ENCODE peak calls at places on chromosomes 5 and 9, in five cellular contexts. P is cardiac muscle cell, F is esophagus muscularis mucosa, Q is Peyer's patch, A is HFF-Myc. S is an unnamed sample.

GRCh38 chr5:107666051-107666655 is 4.6 kb downstream of the EFNA5 start:
- DNase-seq in F (no peak), A (no peak), Q (no peak), P (no peak), S (no peak)

GRCh38 chr9:120715331-120715924 is 1.2 kb upstream of the MEGF9 start:
- DNase-seq in F (no peak), P (no peak), Q (peak; percentile 53), A (peak; percentile 33), S (peak; percentile 100)

GRCh38 chr9:136488247-136489214 is 5.7 kb upstream of the SEC16A start:
- DNase-seq in A (no peak), P (peak; percentile 74), Q (peak; percentile 87), F (no peak), S (no peak)

GRCh38 chr5:37248387-37248969 is 698 bp downstream of the CPLANE1 start:
- DNase-seq in Q (no peak), F (no peak), A (no peak), P (peak; percentile 3), S (no peak)

GRCh38 chr5:151805414-151806225 is 33.9 kb downstream of the G3BP1 start:
- DNase-seq in F (no peak), Q (no peak), A (peak; percentile 40), P (no peak), S (no peak)

GRCh38 chr5:118692811-118693342 is 295.5 kb downstream of the DTWD2 start:
- DNase-seq in A (no peak), P (peak; percentile 42), Q (no peak), F (no peak), S (no peak)

GRCh38 chr9:34540826-34541225 is 18.0 kb upstream of the ENHO start:
- DNase-seq in A (no peak), P (no peak), F (no peak), Q (no peak), S (no peak)

GRCh38 chr5:134649163-134649916 is 755 bp downstream of the SEC24A start:
- DNase-seq in F (no peak), Q (no peak), A (no peak), P (no peak), S (no peak)

GRCh38 chr5:66554884-66555283 is 41.3 kb upstream of the MAST4 start:
- DNase-seq in Q (no peak), F (no peak), A (no peak), P (no peak), S (no peak)

DNA sequence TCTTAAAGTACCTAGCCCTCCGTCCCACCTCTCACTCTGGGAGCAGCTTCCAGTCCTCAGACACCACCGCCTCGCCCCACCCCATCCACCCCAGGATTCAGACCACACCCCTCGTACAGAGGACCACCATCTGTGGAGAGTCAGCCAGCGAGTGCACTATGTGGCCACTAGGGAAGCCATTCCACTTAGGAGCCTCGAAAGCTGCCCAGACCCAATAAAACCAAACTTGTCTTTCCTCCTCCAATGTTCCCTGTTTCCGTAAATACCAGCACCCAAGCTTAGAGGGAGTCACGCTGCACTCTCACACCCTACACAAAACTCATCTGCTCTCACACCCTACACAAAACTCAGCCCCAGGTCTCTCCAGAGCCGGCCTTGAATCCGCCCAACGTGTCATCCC is 1.9 kb downstream of the GCNT4 start:
- DNase-seq in Q (no peak), F (no peak), A (no peak), P (peak; percentile 42), S (no peak)
- TF ChIP-seq CTCF in Q (peak; percentile 31), F (no peak), A (no peak), P (peak; percentile 43), S (peak; percentile 50)

GRCh38 chr5:115815693-115816225 is 700 bp downstream of the CDO1 start:
- DNase-seq in F (no peak), Q (no peak), P (peak; percentile 55), A (no peak), S (no peak)
- H3K4me3 ChIP-seq in F (peak overlapping the region; percentile 69), Q (peak overlapping the region; percentile 54), P (peak overlapping the region; percentile 69), A (peak overlapping the region; percentile 46), S (peak overlapping the region; percentile 86)

GRCh38 chr9:82549174-82549821 is 513.6 kb downstream of the RASEF start:
- DNase-seq in A (no peak), P (no peak), F (no peak), Q (no peak), S (no peak)
- TF ChIP-seq CTCF in A (no peak), P (no peak), F (no peak), Q (no peak), S (no peak)

GRCh38 chr5:109290231-109290630 is 119.5 kb downstream of the PJA2 start:
- DNase-seq in F (no peak), P (no peak), Q (no peak), A (no peak), S (no peak)

DNA sequence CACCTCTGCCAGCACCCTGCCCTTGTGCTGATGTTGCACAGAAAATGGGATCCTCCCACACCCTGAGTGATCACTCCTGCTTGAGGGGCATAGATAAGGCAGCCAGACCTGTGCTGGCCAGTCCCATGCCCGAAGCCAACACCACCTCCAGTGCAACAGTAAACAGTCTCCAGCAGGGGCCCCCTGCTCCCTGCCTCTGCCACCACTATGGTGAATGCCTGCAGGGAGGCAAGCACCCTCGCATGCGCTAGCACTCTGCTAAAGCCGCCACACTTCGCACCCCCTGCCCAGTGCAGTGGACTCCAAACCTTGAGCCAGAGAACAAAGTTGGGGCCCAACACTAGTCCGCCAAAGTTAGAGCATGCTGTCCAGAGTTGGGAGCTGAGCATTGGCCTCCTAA is 118.7 kb downstream of the PJA2 start:
- DNase-seq in F (no peak), P (no peak), Q (no peak), A (no peak), S (no peak)
- H3K4me3 ChIP-seq in F (no peak overlapping the region), P (no peak overlapping the region), Q (no peak overlapping the region), A (no peak overlapping the region), S (no peak overlapping the region)

GRCh38 chr9:37197158-37198033 is 77.0 kb downstream of the ZCCHC7 start:
- DNase-seq in P (peak; percentile 62), F (no peak), A (no peak), Q (no peak), S (no peak)

GRCh38 chr9:37198034-37198718 is 77.8 kb downstream of the ZCCHC7 start:
- DNase-seq in Q (no peak), P (peak; percentile 24), A (no peak), F (no peak), S (no peak)

GRCh38 chr9:37187713-37188439 is 67.5 kb downstream of the ZCCHC7 start:
- DNase-seq in A (no peak), P (no peak), Q (no peak), F (no peak), S (no peak)

GRCh38 chr9:37191403-37192089 is 71.2 kb downstream of the ZCCHC7 start:
- DNase-seq in F (no peak), Q (no peak), P (no peak), A (no peak), S (peak; percentile 80)

GRCh38 chr9:37192803-37193202 is 72.4 kb downstream of the ZCCHC7 start:
- DNase-seq in Q (no peak), A (no peak), F (no peak), P (no peak), S (no peak)
- TF ChIP-seq CTCF in Q (no peak), A (no peak), F (no peak), P (no peak), S (no peak)

S was measured in retinal pigment epithelial cell.